ENCODE peak calls at places on chromosome 15, in eight cellular contexts. G is GM13977; T is stimulated activated CD4-positive, alpha-beta T cell treated with anti-CD3 and anti-CD28 coated beads, Interleukin-1b, Interleukin-23, amount 100 ng/mL, for 48 hours; S is stimulated activated CD8-positive, alpha-beta memory T cell treated with anti-CD3 and anti-CD28 coated beads, Interleukin-12 subunit alpha, Interleukin-12 subunit beta, amount 100 ng/mL, for 1 hour; X is GM23338; E is HL-60; W is NCI-H345; L is cardiac fibroblast. F is an unnamed sample.

GRCh38 chr15:76147906-76148553 is 88.2 kb downstream of the TMEM266 start:
- DNase-seq in G (peak; percentile 76), W (peak; percentile 39), T (peak; percentile 60), X (peak; percentile 76), S (peak; percentile 33), E (no peak), L (peak; percentile 43), F (peak; percentile 63)

GRCh38 chr15:90930861-90931629 is 1.3 kb downstream of the HDDC3 start:
- DNase-seq in L (peak; percentile 26), E (no peak), G (no peak), X (no peak), T (no peak), S (no peak), W (no peak), F (no peak)

GRCh38 chr15:81296673-81297072 is 27.3 kb downstream of the STARD5 start:
- DNase-seq in W (peak; percentile 15), T (peak; percentile 79), E (peak; percentile 68), L (no peak), G (peak; percentile 51), X (no peak), S (peak; percentile 50), F (no peak)

GRCh38 chr15:73756947-73757513 is 3.9 kb upstream of the INSYN1 start:
- DNase-seq in X (no peak), E (no peak), G (no peak), W (no peak), S (no peak), L (no peak), T (no peak), F (no peak)

GRCh38 chr15:48010321-48010720 is 110.5 kb upstream of the SLC24A5 start:
- DNase-seq in S (no peak), G (no peak), L (no peak), W (no peak), T (no peak), E (no peak), X (no peak), F (no peak)

GRCh38 chr15:72195101-72195511 is 2.5 kb downstream of the GRAMD2A start:
- DNase-seq in T (no peak), E (peak; percentile 77), W (peak; percentile 22), G (no peak), S (no peak), X (no peak), L (no peak), F (no peak)

GRCh38 chr15:68447976-68448755 is 16.2 kb upstream of the ITGA11 start:
- DNase-seq in W (no peak), E (no peak), L (no peak), T (no peak), S (no peak), G (no peak), X (no peak), F (no peak)

GRCh38 chr15:65338366-65338765 is 33.9 kb downstream of the RNU5B-1 start:
- DNase-seq in L (no peak), T (no peak), X (no peak), G (no peak), W (peak; percentile 13), S (no peak), E (no peak), F (no peak)

GRCh38 chr15:87227846-87228245 is 1028.7 kb downstream of the NTRK3 start:
- DNase-seq in X (no peak), G (no peak), E (no peak), T (no peak), L (peak; percentile 54), W (no peak), S (no peak), F (no peak)